ENCODE peak calls at places on chromosomes 5 and 9, in six cellular contexts. L is activated CD4-positive, alpha-beta T cell treated with anti-CD3 and anti-CD28 coated beads for 1 hour; M is NCI-H1417; K is NCI-H1105; O is CD8-positive, alpha-beta memory T cell; I is heart right ventricle. P is an unnamed sample.

GRCh38 chr5:102532126-102532525 is 33.3 kb upstream of the SLCO6A1 start:
- DNase-seq in L (no peak), M (no peak), K (no peak), O (no peak), I (peak; percentile 53), P (no peak)

GRCh38 chr5:151239237-151239861 is 13.6 kb upstream of the GM2A start:
- DNase-seq in L (peak; percentile 34), M (peak; percentile 44), K (no peak), O (peak; percentile 42), I (peak; percentile 87), P (peak; percentile 63)

GRCh38 chr5:107558951-107559350 is 111.8 kb downstream of the EFNA5 start:
- DNase-seq in L (no peak), M (no peak), K (no peak), O (no peak), I (no peak), P (no peak)

GRCh38 chr9:122058707-122059106 is 34.4 kb downstream of the TTLL11 start:
- DNase-seq in L (no peak), M (no peak), K (no peak), O (no peak), I (no peak), P (no peak)

GRCh38 chr9:134434896-134435506 is 108.7 kb downstream of the RXRA start:
- DNase-seq in L (no peak), M (peak; percentile 56), K (peak; percentile 95), O (no peak), I (peak; percentile 97), P (peak; percentile 97)

GRCh38 chr9:86604741-86605140 is 250.5 kb upstream of the TUT7 start:
- DNase-seq in L (no peak), M (no peak), K (no peak), O (no peak), I (no peak), P (no peak)

GRCh38 chr9:75265525-75265972 is 177.2 kb downstream of the OSTF1 start:
- DNase-seq in L (no peak), M (peak; percentile 34), K (peak; percentile 20), O (peak; percentile 9), I (peak; percentile 22), P (peak; percentile 30)

GRCh38 chr5:72815580-72816296 is 723 bp upstream of the TNPO1 start:
- DNase-seq in L (no peak), M (peak; percentile 76), K (no peak), O (no peak), I (no peak), P (no peak)

GRCh38 chr9:114339130-114339908 is 9.7 kb downstream of the ORM2 start:
- DNase-seq in L (peak; percentile 33), M (no peak), K (no peak), O (peak; percentile 42), I (no peak), P (peak; percentile 35)

P was measured in HepG2.